ENCODE peak calls at places on chromosomes 2 and 18, in ten cellular contexts. H, E, R, F, G, I, D, Z, Q and C are unnamed samples.

GRCh38 chr2:238714038-238714528 is 133.8 kb upstream of the TWIST2 start:
- DNase-seq in H (no peak), E (no peak), R (no peak), F (peak; percentile 15), G (no peak), I (no peak), D (no peak), Z (no peak), Q (no peak), C (no peak)

GRCh38 chr18:34971313-34971712 is 69.9 kb upstream of the MAPRE2 start:
- DNase-seq in H (peak; percentile 56), E (no peak), R (no peak), F (no peak), G (no peak), I (no peak), D (no peak), Z (no peak), Q (no peak), C (no peak)

GRCh38 chr2:207046642-207047213 is 107.4 kb downstream of the CPO start:
- DNase-seq in H (peak; percentile 20), E (no peak), R (peak; percentile 45), F (peak; percentile 23), G (no peak), I (no peak), D (no peak), Z (peak; percentile 4), Q (no peak), C (peak; percentile 12)

GRCh38 chr2:120224256-120224655 is 1.1 kb upstream of the TMEM185B start:
- DNase-seq in H (no peak), E (peak; percentile 31), R (no peak), F (no peak), G (no peak), I (no peak), D (no peak), Z (no peak), Q (no peak), C (no peak)

GRCh38 chr2:203867561-203868200 is at the start of gene CTLA4:
- DNase-seq in H (no peak), E (no peak), R (no peak), F (no peak), G (no peak), I (no peak), D (no peak), Z (no peak), Q (no peak), C (no peak)

GRCh38 chr2:98835831-98836385 is 100.1 kb downstream of the CRACDL start:
- DNase-seq in H (no peak), E (peak; percentile 63), R (no peak), F (no peak), G (no peak), I (no peak), D (no peak), Z (peak; percentile 42), Q (peak; percentile 45), C (peak; percentile 10)

GRCh38 chr2:202035941-202036372 is 2.3 kb downstream of the FZD7 start:
- DNase-seq in H (no peak), E (no peak), R (no peak), F (no peak), G (no peak), I (no peak), D (no peak), Z (no peak), Q (no peak), C (no peak)

GRCh38 chr2:99066075-99066557 is 75.4 kb upstream of the C2orf15 start:
- DNase-seq in H (peak; percentile 71), E (no peak), R (no peak), F (peak; percentile 52), G (peak; percentile 25), I (peak; percentile 55), D (no peak), Z (no peak), Q (no peak), C (peak; percentile 56)

GRCh38 chr2:224948859-224949258 is 93.4 kb downstream of the DOCK10 start:
- DNase-seq in H (peak; percentile 76), E (no peak), R (no peak), F (peak; percentile 31), G (no peak), I (no peak), D (no peak), Z (no peak), Q (no peak), C (no peak)

GRCh38 chr2:205280630-205281225 is 401.6 kb upstream of the NRP2 start:
- DNase-seq in H (no peak), E (no peak), R (no peak), F (no peak), G (no peak), I (no peak), D (no peak), Z (no peak), Q (no peak), C (peak; percentile 34)

GRCh38 chr2:229714080-229714735 is at the start of gene DNER:
- DNase-seq in H (no peak), E (peak; percentile 90), R (no peak), F (no peak), G (peak; percentile 29), I (no peak), D (peak; percentile 62), Z (peak; percentile 22), Q (peak; percentile 53), C (peak; percentile 71)

GRCh38 chr2:64657416-64657815 is 3.7 kb upstream of the SERTAD2 start:
- DNase-seq in H (no peak), E (no peak), R (peak; percentile 53), F (no peak), G (no peak), I (no peak), D (no peak), Z (no peak), Q (no peak), C (no peak)

GRCh38 chr2:144950874-144951560 is 431.1 kb upstream of the ZEB2 start:
- DNase-seq in H (peak; percentile 89), E (no peak), R (no peak), F (no peak), G (peak; percentile 19), I (no peak), D (no peak), Z (no peak), Q (no peak), C (no peak)

GRCh38 chr2:70947556-70948184 is 12.0 kb downstream of the ATP6V1B1 start:
- DNase-seq in H (peak; percentile 36), E (peak; percentile 26), R (no peak), F (peak; percentile 42), G (no peak), I (no peak), D (no peak), Z (no peak), Q (no peak), C (no peak)

GRCh38 chr2:20205915-20206524 is 18.9 kb downstream of the SDC1 start:
- DNase-seq in H (no peak), E (no peak), R (no peak), F (no peak), G (peak; percentile 65), I (no peak), D (no peak), Z (no peak), Q (no peak), C (no peak)

GRCh38 chr2:7427293-7428060 is 510.3 kb downstream of the RNF144A start:
- DNase-seq in H (peak; percentile 39), E (no peak), R (peak; percentile 36), F (peak; percentile 30), G (no peak), I (peak; percentile 96), D (no peak), Z (no peak), Q (no peak), C (peak; percentile 75)

GRCh38 chr2:223047260-223047761 is 4.7 kb upstream of the KCNE4 start:
- DNase-seq in H (peak; percentile 63), E (no peak), R (no peak), F (peak; percentile 51), G (peak; percentile 16), I (no peak), D (no peak), Z (no peak), Q (no peak), C (no peak)

GRCh38 chr2:133777607-133778006 is 209.3 kb upstream of the NCKAP5 start:
- DNase-seq in H (no peak), E (no peak), R (no peak), F (peak; percentile 42), G (no peak), I (no peak), D (no peak), Z (no peak), Q (no peak), C (no peak)

GRCh38 chr2:232097260-232097659 is 135.7 kb downstream of the DIS3L2 start:
- DNase-seq in H (no peak), E (no peak), R (no peak), F (no peak), G (no peak), I (no peak), D (no peak), Z (no peak), Q (no peak), C (no peak)

GRCh38 chr2:37666772-37667171 is 4.7 kb downstream of the CDC42EP3 start:
- DNase-seq in H (no peak), E (no peak), R (no peak), F (no peak), G (no peak), I (no peak), D (no peak), Z (no peak), Q (no peak), C (no peak)

GRCh38 chr2:109447251-109447661 is 166.5 kb downstream of the SEPTIN10 start:
- DNase-seq in H (no peak), E (peak; percentile 44), R (no peak), F (peak; percentile 71), G (no peak), I (peak; percentile 64), D (no peak), Z (no peak), Q (no peak), C (no peak)

GRCh38 chr18:36410346-36410745 is 112.8 kb downstream of the FHOD3 start:
- DNase-seq in H (no peak), E (no peak), R (no peak), F (no peak), G (no peak), I (no peak), D (no peak), Z (no peak), Q (no peak), C (no peak)

GRCh38 chr2:216742411-216742810 is 47.1 kb upstream of the IGFBP5 start:
- DNase-seq in H (no peak), E (no peak), R (no peak), F (no peak), G (no peak), I (no peak), D (no peak), Z (no peak), Q (no peak), C (no peak)

GRCh38 chr2:8633735-8634313 is 48.0 kb upstream of the ID2 start:
- DNase-seq in H (peak; percentile 22), E (no peak), R (no peak), F (peak; percentile 85), G (no peak), I (no peak), D (no peak), Z (no peak), Q (no peak), C (no peak)

GRCh38 chr18:45874501-45875184 is 49.2 kb downstream of the SIGLEC15 start:
- DNase-seq in H (no peak), E (no peak), R (no peak), F (no peak), G (no peak), I (no peak), D (no peak), Z (peak; percentile 15), Q (no peak), C (no peak)

GRCh38 chr18:58364867-58365533 is 263.9 kb downstream of the ALPK2 start:
- DNase-seq in H (peak; percentile 15), E (no peak), R (no peak), F (no peak), G (no peak), I (no peak), D (no peak), Z (no peak), Q (no peak), C (no peak)

GRCh38 chr2:109185338-109185737 is 56.3 kb downstream of the SH3RF3 start:
- DNase-seq in H (no peak), E (no peak), R (no peak), F (no peak), G (no peak), I (no peak), D (no peak), Z (no peak), Q (no peak), C (no peak)